ENCODE peak calls at places on chromosomes 1 and 21, in ten cellular contexts. T, I, G, C, X, D, K, Q, Z and B are unnamed samples.

GRCh38 chr1:66436378-66437135 is 97.4 kb upstream of the SGIP1 start:
- DNase-seq in X (peak; percentile 50), I (no peak), Z (peak; percentile 38), K (no peak), T (no peak), Q (peak; percentile 54), C (no peak), D (no peak), G (no peak), B (no peak)

GRCh38 chr1:59062743-59063142 is 234.2 kb upstream of the FGGY start:
- DNase-seq in Z (peak; percentile 49), G (peak; percentile 68), X (no peak), I (no peak), C (no peak), D (peak; percentile 55), Q (peak; percentile 68), T (no peak), K (no peak), B (no peak)

GRCh38 chr1:57599233-57599994 is 175.6 kb upstream of the DAB1 start:
- DNase-seq in K (no peak), Q (peak; percentile 64), Z (no peak), I (peak; percentile 85), D (no peak), C (no peak), X (no peak), G (no peak), T (no peak), B (no peak)

GRCh38 chr21:37546949-37547614 is 180.5 kb downstream of the DYRK1A start:
- DNase-seq in Q (peak; percentile 51), G (peak; percentile 66), D (no peak), Z (peak; percentile 32), X (no peak), I (no peak), C (no peak), T (no peak), K (no peak), B (no peak)

GRCh38 chr1:97350662-97351061 is 570.2 kb downstream of the DPYD start:
- DNase-seq in T (no peak), G (no peak), C (no peak), I (no peak), K (no peak), X (no peak), Q (no peak), Z (no peak), D (no peak), B (no peak)

GRCh38 chr1:76933847-76934657 is 66.8 kb downstream of the ST6GALNAC5 start:
- DNase-seq in T (no peak), Q (no peak), D (no peak), Z (no peak), X (no peak), C (no peak), I (no peak), G (no peak), K (no peak), B (no peak)

GRCh38 chr1:60765204-60765603 is 317.2 kb upstream of the NFIA start:
- DNase-seq in Z (no peak), D (no peak), K (no peak), X (no peak), G (no peak), Q (peak; percentile 69), C (no peak), I (peak; percentile 57), T (no peak), B (no peak)

GRCh38 chr1:246462986-246463385 is 44.1 kb downstream of the SMYD3 start:
- DNase-seq in Q (no peak), D (no peak), X (no peak), K (no peak), T (no peak), C (no peak), G (no peak), I (no peak), Z (peak; percentile 22), B (no peak)

GRCh38 chr1:223803211-223803610 is 42.5 kb downstream of the TP53BP2 start:
- DNase-seq in X (no peak), K (no peak), T (no peak), Z (no peak), I (no peak), D (no peak), Q (no peak), C (no peak), G (no peak), B (no peak)

GRCh38 chr1:90987860-90988259 is 34.0 kb downstream of the ZNF644 start:
- DNase-seq in Q (no peak), X (no peak), I (no peak), G (no peak), K (no peak), Z (no peak), D (no peak), C (no peak), T (no peak), B (no peak)

GRCh38 chr1:161082996-161083742 is 6.2 kb downstream of the NECTIN4 start:
- DNase-seq in C (peak; percentile 57), Z (peak; percentile 98), I (no peak), X (no peak), T (peak; percentile 95), G (peak; percentile 84), K (no peak), Q (peak; percentile 75), D (peak; percentile 87), B (no peak)

GRCh38 chr1:247681288-247681897 is 1.9 kb upstream of the OR13G1 start:
- DNase-seq in T (peak; percentile 34), C (no peak), Z (no peak), Q (peak; percentile 86), G (no peak), K (no peak), D (peak; percentile 22), I (peak; percentile 89), X (no peak), B (no peak)

GRCh38 chr1:1067284-1068076 is 6.6 kb downstream of the RNF223 start:
- DNase-seq in Q (no peak), Z (no peak), X (no peak), T (peak; percentile 49), C (no peak), K (no peak), G (no peak), D (no peak), I (no peak), B (no peak)

GRCh38 chr1:100443739-100444571 is 91.6 kb downstream of the CDC14A start:
- DNase-seq in T (no peak), Z (no peak), Q (no peak), C (no peak), G (peak; percentile 66), K (no peak), I (no peak), X (peak; percentile 43), D (no peak), B (no peak)

GRCh38 chr1:200795151-200795550 is 56.5 kb downstream of the CAMSAP2 start:
- DNase-seq in T (no peak), X (no peak), K (no peak), Z (peak; percentile 38), C (no peak), Q (no peak), I (no peak), D (no peak), G (no peak), B (no peak)

GRCh38 chr1:156165083-156165482 is 11.7 kb downstream of the SEMA4A start:
- DNase-seq in Z (peak; percentile 54), Q (no peak), X (no peak), T (no peak), K (no peak), G (no peak), D (no peak), I (no peak), C (no peak), B (no peak)

GRCh38 chr1:52727114-52727586 is 897 bp downstream of the ZYG11B start:
- DNase-seq in K (no peak), X (no peak), I (peak; percentile 28), Q (peak; percentile 63), Z (no peak), G (no peak), D (no peak), T (no peak), C (no peak), B (peak; percentile 22)

GRCh38 chr1:63774617-63775417 is 1.0 kb downstream of the ROR1 start:
- DNase-seq in I (peak; percentile 68), G (peak; percentile 83), D (peak; percentile 54), K (no peak), Z (peak; percentile 88), C (peak; percentile 43), T (peak; percentile 49), Q (peak; percentile 89), X (no peak), B (peak; percentile 14)

GRCh38 chr1:8787218-8787617 is 30.2 kb downstream of the RERE start:
- DNase-seq in Q (no peak), Z (no peak), D (no peak), K (no peak), C (no peak), I (no peak), X (no peak), G (no peak), T (no peak), B (no peak)

GRCh38 chr1:169117599-169117998 is 11.1 kb downstream of the ATP1B1 start:
- DNase-seq in X (no peak), G (no peak), D (no peak), K (no peak), C (no peak), I (no peak), Z (no peak), T (no peak), Q (no peak), B (no peak)
- H3K27ac ChIP-seq in X (no peak overlapping the region), G (peak overlapping the region; percentile 97), D (no peak overlapping the region), K (no peak overlapping the region), C (peak overlapping the region; percentile 97), I (peak overlapping the region; percentile 69), Z (no peak overlapping the region), T (peak overlapping the region; percentile 54), Q (no peak overlapping the region), B (no peak overlapping the region)

DNA sequence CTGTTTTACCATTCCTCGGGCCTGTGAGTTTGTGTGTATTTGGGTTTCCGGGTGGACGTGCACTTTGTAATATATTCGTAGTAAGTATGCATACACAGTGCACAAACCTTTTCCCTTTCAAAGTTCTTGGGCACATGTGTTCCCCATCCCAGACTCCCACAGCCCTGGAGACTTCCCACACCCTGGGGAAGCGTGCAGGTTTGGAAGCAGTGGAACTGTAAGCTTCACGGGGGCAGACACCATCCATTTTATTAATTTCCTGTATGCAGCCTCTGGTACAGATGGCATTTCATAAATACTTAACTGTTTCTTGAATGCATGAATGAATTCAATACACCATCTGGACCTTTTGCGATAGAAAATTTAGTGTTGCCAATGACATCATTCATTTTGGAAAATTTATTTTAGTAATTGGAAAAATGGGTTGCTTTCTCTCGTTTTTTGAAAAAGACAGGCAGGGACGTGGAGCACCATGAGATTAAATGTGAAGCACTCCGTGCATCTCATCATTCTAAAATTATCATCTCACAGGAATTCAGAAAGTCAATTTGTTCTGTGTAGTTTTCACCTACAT is 10.8 kb downstream of the ETS2 start:
- DNase-seq in T (no peak), K (no peak), C (no peak), I (no peak), Z (no peak), D (no peak), G (no peak), X (no peak), Q (no peak), B (no peak)
- H3K27ac ChIP-seq in T (no peak overlapping the region), K (no peak overlapping the region), C (no peak overlapping the region), I (no peak overlapping the region), Z (no peak overlapping the region), D (no peak overlapping the region), G (peak overlapping the region; percentile 20), X (no peak overlapping the region), Q (no peak overlapping the region), B (no peak overlapping the region)

GRCh38 chr1:12617901-12618660 is at the start of gene DHRS3:
- DNase-seq in Z (peak; percentile 89), T (peak; percentile 80), D (peak; percentile 82), K (peak; percentile 63), I (peak; percentile 78), Q (peak; percentile 92), X (peak; percentile 78), C (peak; percentile 84), G (peak; percentile 92), B (peak; percentile 83)
- H3K27ac ChIP-seq in Z (peak within 1 kb of the TSS; percentile 96), T (peak within 1 kb of the TSS; percentile 98), D (peak within 1 kb of the TSS; percentile 99), K (peak within 1 kb of the TSS; percentile 78), I (peak within 1 kb of the TSS; percentile 40), Q (peak within 1 kb of the TSS; percentile 47), X (peak within 1 kb of the TSS; percentile 85), C (peak within 1 kb of the TSS; percentile 97), G (peak within 1 kb of the TSS; percentile 99), B (peak within 1 kb of the TSS; percentile 94)

GRCh38 chr1:31111290-31111951 is 45.9 kb upstream of the PUM1 start:
- DNase-seq in X (no peak), K (no peak), D (peak; percentile 29), G (no peak), Z (no peak), C (peak; percentile 49), I (no peak), T (peak; percentile 78), Q (peak; percentile 67), B (no peak)
- H3K27ac ChIP-seq in X (no peak overlapping the region), K (no peak overlapping the region), D (no peak overlapping the region), G (no peak overlapping the region), Z (no peak overlapping the region), C (no peak overlapping the region), I (no peak overlapping the region), T (no peak overlapping the region), Q (no peak overlapping the region), B (no peak overlapping the region)